ENCODE peak calls at places on chromosomes 1 and 21, in seven cellular contexts. B, X, F, C, O, P and E are unnamed samples.

GRCh38 chr1:50968884-50969610 is 998 bp upstream of the CDKN2C start:
- DNase-seq in C (peak), X (no peak), P (no peak), O (peak), B (no peak), F (peak), E (peak)

GRCh38 chr1:243499248-243499647 is 243.4 kb downstream of the SDCCAG8 start:
- DNase-seq in O (no peak), X (no peak), C (no peak), P (no peak), F (no peak), B (no peak), E (no peak)

GRCh38 chr1:11194407-11195176 is 5.4 kb downstream of the ANGPTL7 start:
- DNase-seq in P (no peak), F (no peak), B (no peak), X (no peak), O (no peak), C (no peak), E (no peak)

GRCh38 chr1:8083739-8084484 is 57.8 kb upstream of the ERRFI1 start:
- DNase-seq in C (no peak), X (no peak), B (peak), O (no peak), P (no peak), F (no peak), E (no peak)

GRCh38 chr1:109112652-109113285 is 1.1 kb upstream of the ELAPOR1 start:
- DNase-seq in F (peak), X (peak), P (peak), B (peak), C (peak), O (peak), E (peak)

GRCh38 chr1:97348599-97349265 is 572.1 kb downstream of the DPYD start:
- DNase-seq in P (no peak), O (no peak), C (no peak), B (no peak), X (no peak), F (no peak), E (no peak)

GRCh38 chr1:19336543-19336942 is 24.4 kb downstream of the SLC66A1 start:
- DNase-seq in B (peak), C (no peak), P (no peak), O (no peak), F (no peak), X (no peak), E (no peak)

GRCh38 chr1:150876111-150876434 is 326 bp downstream of the ARNT start:
- DNase-seq in O (no peak), P (no peak), B (peak), F (no peak), C (peak), X (peak), E (peak)

GRCh38 chr21:40136571-40136970 is 269.3 kb downstream of the PCP4 start:
- DNase-seq in F (no peak), P (no peak), O (no peak), X (no peak), C (no peak), B (no peak), E (no peak)

GRCh38 chr1:27968692-27969091 is 8.9 kb downstream of the XKR8 start:
- DNase-seq in X (no peak), C (no peak), O (no peak), F (no peak), B (peak), P (no peak), E (no peak)

GRCh38 chr1:113493533-113493932 is 103.2 kb downstream of the MAGI3 start:
- DNase-seq in B (no peak), X (no peak), O (no peak), F (no peak), C (no peak), P (no peak), E (no peak)

GRCh38 chr1:62299426-62300200 is 19.6 kb downstream of the KANK4 start:
- DNase-seq in P (no peak), C (no peak), F (no peak), X (no peak), O (no peak), B (no peak), E (peak)

GRCh38 chr1:2194319-2194897 is at the start of gene FAAP20:
- DNase-seq in C (peak), F (no peak), X (peak), O (peak), P (peak), B (peak), E (no peak)

GRCh38 chr21:37198989-37199924 is 67.9 kb downstream of the VPS26C start:
- DNase-seq in O (no peak), C (no peak), B (peak), F (no peak), P (no peak), X (no peak), E (no peak)

GRCh38 chr1:162256287-162256686 is 120.4 kb downstream of the SPATA46 start:
- DNase-seq in C (no peak), O (no peak), B (no peak), F (no peak), P (no peak), X (no peak), E (no peak)

GRCh38 chr1:160208179-160209040 is 3.2 kb downstream of the PEA15 start:
- DNase-seq in P (no peak), F (no peak), X (no peak), O (no peak), C (no peak), B (no peak), E (no peak)

GRCh38 chr21:36511484-36512227 is 31.7 kb upstream of the CLDN14 start:
- DNase-seq in O (no peak), F (no peak), P (no peak), C (no peak), X (no peak), B (peak), E (no peak)

GRCh38 chr21:28789571-28789970 is 203.1 kb downstream of the LTN1 start:
- DNase-seq in B (no peak), X (no peak), C (no peak), F (no peak), O (no peak), P (no peak), E (no peak)

GRCh38 chr1:19758227-19758830 is 41.4 kb downstream of the TMCO4 start:
- DNase-seq in X (no peak), C (no peak), F (no peak), P (no peak), B (peak), O (no peak), E (no peak)

GRCh38 chr1:236654957-236655356 is 31.3 kb upstream of the ACTN2 start:
- DNase-seq in B (peak), P (no peak), C (no peak), F (no peak), O (no peak), X (no peak), E (no peak)

GRCh38 chr1:216153130-216153529 is 270.1 kb downstream of the USH2A start:
- DNase-seq in X (no peak), O (no peak), F (no peak), B (no peak), C (no peak), P (no peak), E (no peak)

GRCh38 chr21:23853796-23854379 is 1753.4 kb downstream of the MRPL39 start:
- DNase-seq in X (peak), F (no peak), O (peak), B (no peak), C (peak), P (peak), E (peak)

GRCh38 chr1:169361281-169361680 is 6.3 kb downstream of the NME7 start:
- DNase-seq in O (no peak), P (no peak), F (no peak), C (no peak), X (no peak), B (peak), E (no peak)

GRCh38 chr1:225812488-225813249 is 2.7 kb downstream of the EPHX1 start:
- DNase-seq in P (peak), B (no peak), C (no peak), O (no peak), F (no peak), X (no peak), E (no peak)

GRCh38 chr1:199784127-199784526 is 243.4 kb upstream of the NR5A2 start:
- DNase-seq in X (no peak), B (peak), P (no peak), C (no peak), F (no peak), O (no peak), E (no peak)

GRCh38 chr1:41662656-41663437 is 178.4 kb upstream of the EDN2 start:
- DNase-seq in B (peak), X (peak), O (peak), P (no peak), F (peak), C (peak), E (no peak)

GRCh38 chr1:9859252-9860014 is 35.7 kb upstream of the CLSTN1 start:
- DNase-seq in B (peak), C (no peak), O (no peak), X (no peak), P (peak), F (no peak), E (no peak)

GRCh38 chr1:18948048-18948912 is 8.2 kb downstream of the IFFO2 start:
- DNase-seq in O (no peak), F (peak), B (peak), C (no peak), P (no peak), X (no peak), E (no peak)

GRCh38 chr1:230327892-230328284 is 98.2 kb downstream of the PGBD5 start:
- DNase-seq in F (no peak), C (peak), B (peak), X (no peak), O (peak), P (no peak), E (no peak)

GRCh38 chr1:53563609-53564008 is 104.4 kb downstream of the DMRTB1 start:
- DNase-seq in B (no peak), P (no peak), C (no peak), X (no peak), F (no peak), O (no peak), E (no peak)

GRCh38 chr21:37753122-37753599 is 163.1 kb downstream of the KCNJ6 start:
- DNase-seq in X (no peak), F (no peak), O (no peak), B (no peak), C (no peak), P (no peak), E (no peak)

GRCh38 chr1:63911049-63911448 is 137.2 kb downstream of the ROR1 start:
- DNase-seq in X (no peak), C (no peak), P (no peak), O (no peak), F (no peak), B (no peak), E (no peak)